ENCODE peak calls at places on chromosomes 16 and 17, in six cellular contexts. S, Z, X, V, I and W are unnamed samples.

GRCh38 chr17:83062818-83063671 is 16.4 kb upstream of the METRNL start:
- DNase-seq in S (peak), Z (no peak), X (no peak), V (no peak), I (no peak), W (no peak)

GRCh38 chr17:69677130-69677529 is 262.6 kb downstream of the MAP2K6 start:
- DNase-seq in S (no peak), Z (no peak), X (no peak), V (no peak), I (no peak), W (no peak)

GRCh38 chr17:4900231-4901107 is 1.1 kb downstream of the C17orf107 start:
- DNase-seq in S (peak), Z (no peak), X (peak), V (peak), I (no peak), W (no peak)

GRCh38 chr17:2709173-2709661 is 2.3 kb downstream of the CLUH start:
- DNase-seq in S (peak), Z (no peak), X (no peak), V (no peak), I (no peak), W (no peak)

GRCh38 chr16:21166561-21166961 is 8.1 kb downstream of the LDAF1 start:
- DNase-seq in S (no peak), Z (peak), X (no peak), V (no peak), I (peak), W (no peak)

GRCh38 chr17:3845361-3845753 is 689 bp downstream of the NCBP3 start:
- DNase-seq in S (no peak), Z (peak), X (no peak), V (peak), I (no peak), W (peak)

GRCh38 chr17:36135465-36135864 is 31.8 kb downstream of the CCL4 start:
- DNase-seq in S (no peak), Z (no peak), X (no peak), V (no peak), I (no peak), W (no peak)

GRCh38 chr17:13074026-13074425 is 56.2 kb upstream of the ELAC2 start:
- DNase-seq in S (no peak), Z (peak), X (no peak), V (no peak), I (peak), W (no peak)

GRCh38 chr16:84268661-84269060 is 26.0 kb upstream of the WFDC1 start:
- DNase-seq in S (no peak), Z (no peak), X (no peak), V (no peak), I (no peak), W (no peak)

GRCh38 chr17:28272166-28272565 is 46.8 kb upstream of the TMEM97 start:
- DNase-seq in S (no peak), Z (peak), X (no peak), V (no peak), I (peak), W (no peak)